ENCODE peak calls at places on chromosome 9, in ten cellular contexts. Z, R, P, J, I, D, C, O, N and E are unnamed samples. For H3K4me1 and H3K27me3, the result is how much of the 10 kb centered on the place peaks cover.

GRCh38 chr9:97895695-97896332 is 26.5 kb downstream of the TRMO start:
- DNase-seq in Z (no peak), R (no peak), P (no peak), J (peak), I (peak), D (no peak), C (peak), O (no peak), N (no peak), E (peak)

GRCh38 chr9:124934290-124934689 is 6.6 kb downstream of the GOLGA1 start:
- DNase-seq in Z (no peak), R (peak), P (no peak), J (peak), I (no peak), D (no peak), C (no peak), O (peak), N (no peak), E (no peak)

GRCh38 chr9:109010676-109011655 is 2.3 kb downstream of the CTNNAL1 start:
- DNase-seq in Z (no peak), R (peak), P (no peak), J (peak), I (no peak), D (no peak), C (no peak), O (peak), N (peak), E (peak)

GRCh38 chr9:93860694-93861658 is 94.2 kb downstream of the BARX1 start:
- DNase-seq in Z (no peak), R (no peak), P (no peak), J (no peak), I (no peak), D (no peak), C (peak), O (no peak), N (no peak), E (no peak)

GRCh38 chr9:136316271-136316751 is 11.0 kb upstream of the GPSM1 start:
- DNase-seq in Z (peak), R (no peak), P (no peak), J (no peak), I (no peak), D (no peak), C (no peak), O (no peak), N (peak), E (no peak)

GRCh38 chr9:97307500-97308163 is at the start of gene CCDC180:
- DNase-seq in Z (peak), R (no peak), P (no peak), J (peak), I (no peak), D (no peak), C (no peak), O (peak), N (no peak), E (no peak)

GRCh38 chr9:89803403-89803802 is 198.6 kb downstream of the GADD45G start:
- DNase-seq in Z (no peak), R (no peak), P (no peak), J (no peak), I (no peak), D (no peak), C (peak), O (no peak), N (no peak), E (no peak)

GRCh38 chr9:1032181-1032580 is 18.0 kb upstream of the DMRT2 start:
- DNase-seq in Z (no peak), R (no peak), P (no peak), J (no peak), I (no peak), D (no peak), C (no peak), O (no peak), N (no peak), E (no peak)

GRCh38 chr9:124015091-124015660 is 3.6 kb downstream of the LHX2 start:
- DNase-seq in Z (no peak), R (no peak), P (no peak), J (no peak), I (no peak), D (no peak), C (peak), O (no peak), N (no peak), E (no peak)

GRCh38 chr9:128253140-128253990 is 22.4 kb downstream of the GOLGA2 start:
- DNase-seq in Z (no peak), R (no peak), P (no peak), J (no peak), I (no peak), D (no peak), C (no peak), O (no peak), N (no peak), E (no peak)

GRCh38 chr9:133701321-133701980 is 36.7 kb downstream of the SARDH start:
- DNase-seq in Z (no peak), R (no peak), P (no peak), J (peak), I (peak), D (peak), C (no peak), O (no peak), N (peak), E (no peak)

GRCh38 chr9:91130796-91131318 is 230.9 kb downstream of the AUH start:
- DNase-seq in Z (no peak), R (no peak), P (no peak), J (no peak), I (no peak), D (no peak), C (no peak), O (no peak), N (no peak), E (no peak)

DNA sequence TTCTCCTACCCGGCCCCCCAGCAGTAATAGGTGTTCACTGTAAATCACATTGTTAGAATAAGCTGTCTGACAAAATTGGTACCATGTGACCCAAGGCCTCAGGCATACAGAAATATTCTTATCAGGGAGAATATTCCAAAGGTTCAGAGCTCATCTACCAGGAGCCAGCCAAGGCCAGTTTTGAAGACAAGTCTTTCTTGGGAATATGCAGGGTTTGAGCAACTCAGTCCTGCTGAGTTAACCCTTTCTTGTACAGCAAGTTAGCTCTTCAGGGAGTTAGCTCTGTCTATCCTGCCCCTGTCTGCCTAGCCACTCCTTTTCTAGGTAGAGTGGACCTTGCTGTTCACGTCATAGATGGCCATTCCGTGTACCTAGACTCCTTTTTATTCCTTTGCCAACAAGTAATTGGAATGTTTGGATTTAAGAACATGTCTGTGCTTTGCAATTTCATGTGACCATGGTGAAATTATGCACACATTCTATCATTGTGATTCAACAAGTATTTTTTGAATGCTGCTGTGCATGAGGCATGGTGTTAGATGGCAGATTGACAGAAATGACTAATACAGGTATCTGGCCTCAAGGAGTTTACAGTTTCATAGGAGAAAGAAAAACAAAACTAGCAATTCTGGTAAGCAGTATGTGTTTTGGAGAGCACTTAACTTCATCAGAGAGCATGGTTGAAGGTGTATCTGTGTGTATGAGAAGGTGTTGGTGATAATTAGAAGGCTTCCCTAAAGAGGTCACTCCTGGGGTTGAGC is 22.6 kb downstream of the TGFBR1 start:
- DNase-seq in Z (no peak), R (no peak), P (no peak), J (peak), I (no peak), D (no peak), C (no peak), O (peak), N (no peak), E (no peak)
- H3K4me1 ChIP-seq in Z (under half), R (under half), P (under half), J (under half), I (under half), D (under half), C (under half), O (under half), N (half or more), E (under half)

GRCh38 chr9:122131401-122131921 is 28.1 kb downstream of the NDUFA8 start:
- DNase-seq in Z (peak), R (peak), P (peak), J (no peak), I (peak), D (no peak), C (peak), O (no peak), N (no peak), E (no peak)
- H3K27me3 ChIP-seq in Z (under half), R (under half), P (under half), J (under half), I (under half), D (under half), C (under half), O (under half), N (under half), E (under half)

DNA sequence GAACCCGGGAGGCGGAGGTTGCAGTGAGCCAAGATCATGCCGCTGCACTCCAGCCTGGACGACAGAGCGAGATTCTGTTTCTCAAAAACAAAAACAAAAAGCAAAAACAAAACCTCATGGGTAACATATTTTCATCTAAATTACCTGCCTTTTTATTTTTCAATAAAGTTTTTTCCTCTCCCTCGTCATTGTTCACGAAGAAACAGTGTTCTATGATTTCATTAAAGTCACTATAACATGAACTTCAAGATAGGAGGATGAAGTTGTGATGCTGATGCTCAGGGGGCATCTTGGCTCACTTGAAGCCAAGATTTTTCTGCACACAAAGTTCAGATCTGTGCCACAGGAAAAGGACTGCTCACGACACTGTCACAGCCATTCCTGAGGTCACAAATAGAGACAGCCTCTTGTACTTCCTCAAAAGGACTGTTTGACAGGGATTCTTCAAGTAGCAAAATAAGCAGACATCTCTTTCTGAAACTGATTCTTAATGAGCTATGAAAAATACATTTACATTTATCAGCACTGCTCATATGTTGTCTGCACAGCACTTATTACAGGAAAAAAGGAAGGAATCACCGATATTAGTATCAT is 16.1 kb downstream of the NIPSNAP3B start:
- DNase-seq in Z (no peak), R (no peak), P (no peak), J (no peak), I (no peak), D (no peak), C (no peak), O (no peak), N (no peak), E (no peak)
- H3K4me1 ChIP-seq in Z (under half), R (under half), P (under half), J (under half), I (under half), D (under half), C (under half), O (under half), N (under half), E (under half)

GRCh38 chr9:5321058-5321457 is 16.5 kb upstream of the RLN2 start:
- DNase-seq in Z (no peak), R (no peak), P (no peak), J (peak), I (no peak), D (no peak), C (no peak), O (no peak), N (no peak), E (no peak)

GRCh38 chr9:5326893-5327548 is 12.7 kb downstream of the RLN1 start:
- DNase-seq in Z (no peak), R (peak), P (peak), J (no peak), I (no peak), D (peak), C (peak), O (peak), N (peak), E (no peak)

DNA sequence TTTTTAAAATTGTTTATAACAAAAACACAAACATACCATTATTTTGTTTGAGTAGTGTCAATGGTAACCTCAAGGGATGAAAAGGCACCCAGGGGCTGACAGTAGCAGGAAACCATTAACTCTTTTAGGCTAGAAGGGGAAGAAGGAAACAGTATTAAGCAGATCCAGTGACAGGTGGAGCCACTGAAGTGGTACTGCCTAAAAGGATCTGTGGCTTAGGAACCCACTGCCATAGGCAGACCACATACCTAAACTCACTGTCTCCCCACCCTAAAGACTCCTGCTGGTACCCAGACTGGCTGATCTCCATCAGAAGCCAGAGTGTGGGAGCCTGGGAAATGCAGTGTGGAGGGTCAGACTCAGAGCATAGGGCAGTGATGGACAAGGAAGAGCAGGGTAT is 13.5 kb downstream of the RLN1 start:
- DNase-seq in Z (no peak), R (no peak), P (no peak), J (no peak), I (no peak), D (no peak), C (peak), O (no peak), N (no peak), E (no peak)
- H3K27me3 ChIP-seq in Z (under half), R (under half), P (under half), J (under half), I (under half), D (under half), C (under half), O (under half), N (under half), E (under half)

DNA sequence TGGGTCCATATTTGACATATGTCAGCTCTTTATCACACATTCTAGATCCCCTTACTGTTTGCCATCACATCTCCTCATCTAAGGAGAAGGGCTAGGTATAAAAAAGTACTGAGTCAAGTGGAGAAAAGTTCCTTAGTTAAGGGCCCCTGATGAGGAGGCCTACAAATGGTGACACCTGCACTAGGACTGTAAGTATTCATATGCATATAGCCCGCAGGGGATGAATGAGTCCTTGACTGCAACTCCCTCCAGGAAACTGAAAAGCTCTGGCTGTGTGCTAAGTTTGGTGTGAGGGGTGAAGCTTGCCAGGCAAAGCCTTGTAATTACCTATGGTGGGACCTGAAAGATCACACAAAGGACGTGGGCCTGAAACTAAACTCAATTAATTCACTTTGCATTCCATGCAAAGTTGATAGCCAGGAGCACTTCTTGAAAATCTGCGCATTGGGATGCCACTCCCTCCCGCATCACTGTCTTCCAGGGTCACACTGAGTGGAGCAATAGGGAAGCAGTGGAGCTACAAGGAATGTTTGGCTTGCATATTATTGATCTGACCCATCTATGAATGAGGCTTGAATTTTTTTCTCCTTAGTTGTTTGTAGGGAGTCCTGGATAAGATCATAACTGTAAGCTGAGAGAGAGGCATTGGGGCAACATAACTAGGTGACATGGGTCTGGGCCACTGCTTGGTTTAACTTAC is 11.9 kb upstream of the EQTN start:
- DNase-seq in Z (no peak), R (no peak), P (no peak), J (no peak), I (no peak), D (no peak), C (peak), O (no peak), N (no peak), E (no peak)
- H3K4me1 ChIP-seq in Z (under half), R (under half), P (under half), J (under half), I (under half), D (under half), C (under half), O (under half), N (under half), E (under half)

DNA sequence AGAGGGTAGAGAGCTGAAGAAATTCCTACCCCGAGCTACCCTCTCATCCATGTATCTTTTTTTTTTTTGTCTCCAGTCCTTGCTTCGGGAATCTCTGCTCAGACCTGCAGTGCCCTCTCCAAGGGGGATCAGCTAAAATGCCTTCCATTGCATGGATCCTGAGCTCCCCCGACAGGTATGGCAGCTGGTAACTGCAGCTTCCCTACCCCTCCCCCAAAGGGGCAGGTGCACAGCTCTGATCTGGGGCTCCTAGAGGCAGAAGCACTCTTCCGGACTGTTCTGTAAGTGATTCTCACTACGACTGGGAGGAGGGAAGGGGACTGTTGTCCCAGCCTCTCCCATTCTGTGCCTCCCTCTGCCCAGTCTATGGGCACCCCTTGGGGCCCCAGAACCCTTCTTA is 169.6 kb downstream of the MELK start:
- DNase-seq in Z (no peak), R (no peak), P (no peak), J (no peak), I (no peak), D (no peak), C (no peak), O (no peak), N (no peak), E (no peak)
- H3K27me3 ChIP-seq in Z (half or more), R (under half), P (under half), J (under half), I (under half), D (under half), C (under half), O (under half), N (under half), E (under half)